ENCODE peak calls at places on chromosomes 2 and 18, in five cellular contexts. B is IMR-90, D is neuronal stem cell, L is H9, S is mesendoderm. Q is an unnamed sample.

GRCh38 chr2:227325824-227326195 is 759 bp downstream of the MFF start:
- DNase-seq in B (peak), S (peak), D (no peak), L (peak), Q (peak)

GRCh38 chr2:87401726-87402345 is 346.1 kb upstream of the PLGLB2 start:
- DNase-seq in D (no peak), L (no peak), S (no peak), B (no peak), Q (no peak)

GRCh38 chr2:236565225-236565624 is 4.4 kb upstream of the ACKR3 start:
- DNase-seq in S (no peak), D (no peak), L (no peak), B (no peak), Q (no peak)

GRCh38 chr2:112520234-112520783 is 22.0 kb upstream of the POLR1B start:
- DNase-seq in B (no peak), S (no peak), L (no peak), D (no peak), Q (no peak)

GRCh38 chr2:56185101-56185581 is 1.4 kb downstream of the CCDC85A start:
- DNase-seq in B (no peak), D (peak), S (peak), L (peak), Q (peak)

GRCh38 chr2:112481528-112482228 is at the start of gene TTL:
- DNase-seq in D (peak), S (peak), B (peak), L (peak), Q (peak)

GRCh38 chr2:152718909-152719645 is 657 bp downstream of the ARL6IP6 start:
- DNase-seq in B (no peak), D (peak), S (peak), L (peak), Q (peak)

GRCh38 chr2:3040819-3041218 is 336.8 kb downstream of the EIPR1 start:
- DNase-seq in L (no peak), D (no peak), S (no peak), B (no peak), Q (no peak)

GRCh38 chr2:11103984-11104793 is 51.1 kb upstream of the SLC66A3 start:
- DNase-seq in B (no peak), L (no peak), S (no peak), D (no peak), Q (no peak)

GRCh38 chr2:113273031-113273551 is 5.6 kb downstream of the PAX8 start:
- DNase-seq in D (peak), S (peak), L (peak), B (peak), Q (peak)

GRCh38 chr2:8568543-8569302 is 113.1 kb upstream of the ID2 start:
- DNase-seq in B (no peak), L (peak), D (no peak), S (no peak), Q (no peak)

GRCh38 chr18:79533591-79533990 is 137.9 kb downstream of the NFATC1 start:
- DNase-seq in B (no peak), S (no peak), L (no peak), D (no peak), Q (no peak)

GRCh38 chr18:64097497-64097896 is 51.4 kb downstream of the LINC00305 start:
- DNase-seq in D (no peak), B (no peak), S (no peak), L (no peak), Q (no peak)

GRCh38 chr2:191151315-191151698 is 513 bp upstream of the STAT4 start:
- DNase-seq in D (no peak), B (no peak), S (no peak), L (peak), Q (no peak)

GRCh38 chr2:226644342-226644957 is 155.2 kb downstream of the IRS1 start:
- DNase-seq in D (no peak), L (no peak), S (no peak), B (peak), Q (peak)

GRCh38 chr2:201883559-201883958 is 77.2 kb downstream of the CDK15 start:
- DNase-seq in S (no peak), L (no peak), B (no peak), D (no peak), Q (no peak)

GRCh38 chr2:69642709-69643601 is 584 bp downstream of the AAK1 start:
- DNase-seq in B (peak), D (peak), S (peak), L (peak), Q (peak)

GRCh38 chr2:36444206-36444605 is 88.6 kb downstream of the CRIM1 start:
- DNase-seq in B (no peak), S (no peak), L (no peak), D (no peak), Q (no peak)

GRCh38 chr2:36441065-36441625 is 85.6 kb downstream of the CRIM1 start:
- DNase-seq in L (no peak), D (no peak), B (no peak), S (no peak), Q (no peak)

GRCh38 chr2:36438454-36438977 is 82.9 kb downstream of the CRIM1 start:
- DNase-seq in L (no peak), B (peak), S (peak), D (no peak), Q (peak)

GRCh38 chr2:36441816-36442215 is 86.2 kb downstream of the CRIM1 start:
- DNase-seq in D (no peak), B (peak), S (no peak), L (no peak), Q (no peak)

DNA sequence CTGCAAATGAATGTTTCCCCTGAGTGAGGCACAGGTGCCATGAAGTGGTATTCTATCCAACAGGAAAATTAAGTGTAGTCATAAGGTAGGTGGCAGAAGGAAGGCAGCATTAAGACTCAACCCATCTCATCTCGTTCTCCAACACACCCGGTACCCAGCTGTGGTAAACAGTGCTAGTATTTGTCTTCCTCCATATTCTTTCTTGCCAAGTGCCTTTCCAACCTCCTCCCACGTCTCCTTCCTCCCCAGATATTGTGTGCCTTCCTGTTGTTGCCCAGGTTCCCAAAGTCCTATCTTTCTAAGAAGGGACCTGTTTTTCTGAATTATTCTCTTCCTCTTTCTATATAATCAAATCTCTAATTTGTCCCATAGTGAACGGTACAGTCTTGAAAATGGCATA is 83.5 kb downstream of the CRIM1 start:
- DNase-seq in D (no peak), L (no peak), S (no peak), B (no peak), Q (no peak)
- H3K4ac ChIP-seq in D (no peak), L (no peak), S (no peak), B (peak), Q (no peak)

GRCh38 chr18:74622079-74622478 is 24.4 kb downstream of the ZNF407 start:
- DNase-seq in L (no peak), D (no peak), S (no peak), B (no peak), Q (no peak)
- H2AK5ac ChIP-seq in L (no peak), D (no peak), S (no peak), B (no peak), Q (no peak)

GRCh38 chr2:104431701-104432121 is 422.2 kb upstream of the POU3F3 start:
- DNase-seq in B (no peak), L (no peak), D (no peak), S (no peak), Q (no peak)
- H3K4ac ChIP-seq in B (no peak), L (no peak), D (no peak), S (no peak), Q (no peak)

DNA sequence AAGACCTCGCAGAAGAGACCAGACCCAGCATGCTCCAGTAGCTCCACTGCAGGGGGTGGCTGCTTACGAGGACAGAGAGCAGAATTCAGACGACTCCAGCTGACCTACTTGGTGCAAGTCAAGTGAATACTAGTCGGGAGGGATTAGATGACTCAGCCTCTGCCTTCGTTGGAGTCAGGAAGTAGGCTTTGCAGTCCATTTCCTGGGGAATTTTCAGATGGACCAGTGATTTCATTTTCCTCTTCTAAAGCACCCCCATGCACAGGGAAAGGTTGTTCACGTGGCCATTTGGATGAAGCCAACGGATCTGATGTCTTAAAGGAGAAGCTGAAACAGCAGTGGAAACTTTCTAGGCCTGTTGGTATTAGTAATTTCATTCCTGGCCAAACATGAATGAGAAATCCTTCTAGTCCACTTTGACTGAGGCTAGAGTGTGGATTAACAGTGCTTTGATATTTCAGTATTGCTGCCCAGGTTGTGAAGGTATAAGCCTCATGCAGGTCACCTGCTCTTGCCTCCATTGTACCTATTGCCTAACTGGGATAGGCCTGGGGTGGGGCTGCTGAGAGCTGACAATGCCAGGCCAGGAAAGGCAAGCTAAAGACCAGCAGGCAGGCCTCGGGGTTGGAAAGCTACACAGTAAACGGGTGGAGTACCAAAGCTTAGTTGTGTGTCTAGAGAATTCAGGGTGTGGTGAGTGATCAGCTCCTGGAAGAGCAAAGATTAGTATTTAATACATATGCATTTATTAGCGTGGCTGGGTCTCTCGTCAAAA is 117.6 kb upstream of the FOSL2 start:
- DNase-seq in D (no peak), B (peak), L (peak), S (peak), Q (peak)
- H2AK5ac ChIP-seq in D (no peak), B (peak), L (no peak), S (no peak), Q (peak)

DNA sequence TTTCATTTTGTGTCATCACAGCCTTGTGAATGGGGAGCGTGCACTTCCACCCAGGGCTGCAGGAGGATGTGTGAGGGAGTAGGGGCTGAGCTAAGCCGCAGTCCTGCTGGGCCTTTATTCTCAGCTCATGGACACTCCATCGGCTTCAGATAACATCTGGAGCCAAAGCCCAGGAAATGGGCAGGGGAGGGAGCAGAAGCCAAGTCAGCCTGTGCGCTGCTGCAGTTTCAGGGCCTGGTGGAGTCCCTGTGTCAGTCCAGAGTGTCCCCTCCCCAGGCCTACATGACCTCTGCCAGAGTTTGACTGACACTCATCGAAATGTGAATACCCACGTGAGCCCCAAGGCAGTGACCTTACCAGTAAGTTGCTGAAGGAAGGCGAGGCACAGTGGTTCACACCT is 242.2 kb downstream of the LOXHD1 start:
- DNase-seq in D (peak), B (no peak), L (peak), S (peak), Q (no peak)
- H3K4ac ChIP-seq in D (no peak), B (no peak), L (no peak), S (no peak), Q (no peak)

Q was measured in mesenchymal stem cell.